ENCODE peak calls at places on chromosome 21, in eight cellular contexts. I is PC-3; Y is fibroblast of lung; C is CD4-positive, CD25-positive, alpha-beta regulatory T cell; F is neural progenitor cell; W is heart left ventricle; D is hepatocyte; V is body of pancreas. L is an unnamed sample.

GRCh38 chr21:43663033-43663432 is 3.7 kb downstream of the RRP1B start:
- DNase-seq in F (no peak), D (no peak), C (no peak), Y (no peak), V (no peak), I (no peak), W (no peak), L (no peak)

GRCh38 chr21:23008803-23009202 is 2010.6 kb downstream of the NCAM2 start:
- DNase-seq in Y (no peak), C (no peak), W (no peak), D (no peak), I (no peak), F (no peak), V (no peak), L (no peak)

GRCh38 chr21:43832648-43833047 is 32.4 kb upstream of the AGPAT3 start:
- DNase-seq in Y (no peak), F (no peak), C (no peak), D (no peak), V (no peak), W (no peak), I (no peak), L (no peak)

GRCh38 chr21:29382029-29382654 is 83.4 kb downstream of the BACH1 start:
- DNase-seq in Y (peak; percentile 90), F (no peak), W (no peak), V (no peak), C (no peak), D (peak; percentile 51), I (peak; percentile 87), L (no peak)

GRCh38 chr21:38800924-38801744 is 4.6 kb upstream of the ETS2 start:
- DNase-seq in Y (no peak), W (no peak), V (no peak), D (no peak), I (peak; percentile 90), F (no peak), C (no peak), L (no peak)

GRCh38 chr21:42685036-42685435 is 31.6 kb downstream of the PDE9A start:
- DNase-seq in D (no peak), I (no peak), F (no peak), C (peak; percentile 21), V (no peak), Y (no peak), W (no peak), L (no peak)

GRCh38 chr21:39004776-39005605 is 178.3 kb downstream of the PSMG1 start:
- DNase-seq in D (peak; percentile 48), F (no peak), W (peak; percentile 75), V (no peak), C (no peak), I (no peak), Y (peak; percentile 52), L (peak; percentile 60)

GRCh38 chr21:38082936-38083335 is 166.7 kb upstream of the KCNJ6 start:
- DNase-seq in D (no peak), V (no peak), F (no peak), Y (no peak), I (no peak), C (no peak), W (no peak), L (no peak)

GRCh38 chr21:33402011-33402979 is 918 bp upstream of the IFNGR2 start:
- DNase-seq in W (peak; percentile 73), D (peak; percentile 78), Y (peak; percentile 60), C (no peak), V (peak; percentile 32), F (peak; percentile 59), I (no peak), L (peak; percentile 92)

GRCh38 chr21:33078907-33079582 is 9.1 kb downstream of the OLIG1 start:
- DNase-seq in I (peak; percentile 86), F (no peak), W (no peak), Y (peak; percentile 83), C (no peak), V (peak; percentile 22), D (peak; percentile 62), L (no peak)

GRCh38 chr21:44006656-44007055 is 5.5 kb upstream of the TRAPPC10 start:
- DNase-seq in Y (peak; percentile 94), C (no peak), W (peak; percentile 63), I (no peak), F (no peak), V (no peak), D (no peak), L (no peak)

GRCh38 chr21:27269646-27270045 is 302.8 kb upstream of the ADAMTS5 start:
- DNase-seq in V (no peak), Y (peak; percentile 89), F (no peak), I (peak; percentile 8), D (peak; percentile 28), C (no peak), W (no peak), L (no peak)

GRCh38 chr21:20971296-20971921 is 26.8 kb upstream of the NCAM2 start:
- DNase-seq in Y (peak; percentile 56), C (no peak), V (peak; percentile 41), I (peak; percentile 62), F (peak; percentile 49), D (peak; percentile 81), W (no peak), L (peak; percentile 28)

GRCh38 chr21:43361127-43361492 is 65.8 kb downstream of the SIK1 start:
- DNase-seq in C (peak; percentile 14), F (no peak), Y (no peak), D (peak; percentile 46), W (peak; percentile 62), I (no peak), V (no peak), L (no peak)

GRCh38 chr21:38542263-38542662 is 44.0 kb upstream of the ERG start:
- DNase-seq in F (no peak), W (no peak), V (no peak), C (no peak), Y (no peak), I (no peak), D (no peak), L (no peak)

GRCh38 chr21:28550057-28550825 is 442.4 kb downstream of the LTN1 start:
- DNase-seq in I (peak; percentile 92), C (no peak), V (no peak), W (no peak), F (no peak), Y (no peak), D (no peak), L (no peak)

GRCh38 chr21:42614391-42614790 is 39.0 kb upstream of the PDE9A start:
- DNase-seq in D (no peak), Y (no peak), I (no peak), V (no peak), F (no peak), W (no peak), C (peak; percentile 21), L (no peak)

GRCh38 chr21:32383812-32384211 is 9.0 kb downstream of the URB1 start:
- DNase-seq in C (no peak), Y (no peak), W (no peak), V (no peak), F (no peak), D (no peak), I (peak; percentile 37), L (no peak)

GRCh38 chr21:44024895-44025353 is 12.8 kb downstream of the TRAPPC10 start:
- DNase-seq in F (peak; percentile 31), I (no peak), W (peak; percentile 54), V (no peak), C (no peak), Y (peak; percentile 79), D (peak; percentile 32), L (peak; percentile 26)

GRCh38 chr21:28193189-28193588 is 799.5 kb downstream of the LTN1 start:
- DNase-seq in D (no peak), W (no peak), F (no peak), I (peak; percentile 14), C (no peak), V (no peak), Y (no peak), L (no peak)

GRCh38 chr21:33064623-33064996 is 5.3 kb upstream of the OLIG1 start:
- DNase-seq in I (no peak), F (peak; percentile 40), Y (no peak), V (no peak), C (no peak), D (no peak), W (no peak), L (no peak)

GRCh38 chr21:34936874-34937563 is 112.1 kb downstream of the RUNX1 start:
- DNase-seq in V (no peak), Y (no peak), D (no peak), W (no peak), C (no peak), I (peak; percentile 59), F (no peak), L (no peak)
- H3K27ac ChIP-seq in V (no peak overlapping the region), Y (no peak overlapping the region), D (peak overlapping the region; percentile 63), W (no peak overlapping the region), C (peak overlapping the region; percentile 89), I (no peak overlapping the region), F (no peak overlapping the region), L (no peak overlapping the region)

GRCh38 chr21:46154155-46154954 is 1.0 kb downstream of the FTCD start:
- DNase-seq in W (peak; percentile 7), F (no peak), D (peak; percentile 10), C (no peak), Y (no peak), I (no peak), V (peak; percentile 10), L (no peak)
- H3K27ac ChIP-seq in W (no peak overlapping the region), F (no peak overlapping the region), D (no peak overlapping the region), C (no peak overlapping the region), Y (no peak overlapping the region), I (no peak overlapping the region), V (no peak overlapping the region), L (no peak overlapping the region)

GRCh38 chr21:45365608-45366241 is 39.2 kb upstream of the COL18A1 start:
- DNase-seq in Y (peak; percentile 87), V (peak; percentile 41), F (peak; percentile 62), W (no peak), I (peak; percentile 52), D (peak; percentile 48), C (no peak), L (no peak)
- H3K27ac ChIP-seq in Y (peak overlapping the region; percentile 99), V (peak overlapping the region; percentile 74), F (no peak overlapping the region), W (peak overlapping the region; percentile 87), I (peak overlapping the region; percentile 98), D (peak overlapping the region; percentile 91), C (no peak overlapping the region), L (peak overlapping the region; percentile 97)

GRCh38 chr21:35257413-35257812 is 208.3 kb upstream of the RUNX1 start:
- DNase-seq in W (peak; percentile 32), Y (peak; percentile 95), D (peak; percentile 62), F (no peak), I (peak; percentile 98), V (peak; percentile 50), C (no peak), L (peak; percentile 62)
- H3K27ac ChIP-seq in W (peak overlapping the region; percentile 79), Y (peak overlapping the region; percentile 81), D (peak overlapping the region; percentile 86), F (no peak overlapping the region), I (peak overlapping the region; percentile 92), V (peak overlapping the region; percentile 79), C (no peak overlapping the region), L (peak overlapping the region; percentile 70)

GRCh38 chr21:41520560-41521442 is 12.8 kb upstream of the TMPRSS2 start:
- DNase-seq in D (no peak), C (no peak), V (no peak), I (no peak), Y (no peak), F (no peak), W (no peak), L (no peak)
- H3K27ac ChIP-seq in D (peak overlapping the region; percentile 47), C (no peak overlapping the region), V (no peak overlapping the region), I (no peak overlapping the region), Y (no peak overlapping the region), F (no peak overlapping the region), W (no peak overlapping the region), L (no peak overlapping the region)

DNA sequence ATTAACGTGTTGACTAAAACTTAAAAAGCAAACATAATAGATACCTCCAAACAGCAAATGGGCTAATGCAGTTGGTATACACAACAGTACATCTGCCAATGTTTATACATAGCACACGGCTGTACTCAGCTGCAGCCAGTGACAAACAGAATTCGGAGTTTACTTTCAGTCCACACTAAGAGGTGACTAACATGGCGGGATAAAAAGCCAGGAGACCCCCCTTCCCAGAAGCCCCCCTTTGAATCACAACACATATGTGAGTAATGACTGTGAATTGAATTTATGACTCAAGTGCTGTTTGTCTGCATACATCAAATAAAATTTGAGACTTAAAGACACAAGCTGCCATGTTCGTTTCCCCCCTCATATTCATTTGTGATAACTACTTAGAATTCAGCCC is 113.2 kb downstream of the RUNX1 start:
- DNase-seq in Y (peak; percentile 55), V (no peak), I (peak; percentile 68), W (no peak), C (no peak), F (no peak), D (no peak), L (no peak)
- H3K27ac ChIP-seq in Y (no peak overlapping the region), V (no peak overlapping the region), I (peak overlapping the region; percentile 15), W (no peak overlapping the region), C (peak overlapping the region; percentile 89), F (no peak overlapping the region), D (peak overlapping the region; percentile 63), L (no peak overlapping the region)